ENCODE peak calls at places on chromosomes 16 and 17, in six cellular contexts. W, U, F, R, D and K are unnamed samples.

GRCh38 chr17:28575126-28575795 is 1.4 kb downstream of the ALDOC start:
- DNase-seq in F (no peak), D (no peak), U (no peak), R (no peak), W (no peak), K (no peak)

GRCh38 chr17:38783227-38783626 is 16.1 kb downstream of the PIP4K2B start:
- DNase-seq in U (no peak), F (no peak), D (no peak), R (no peak), W (no peak), K (no peak)

GRCh38 chr17:31745964-31746650 is 112.9 kb downstream of the COPRS start:
- DNase-seq in D (no peak), R (no peak), F (no peak), U (no peak), W (no peak), K (no peak)

GRCh38 chr16:48279199-48279598 is 31.9 kb upstream of the ABCC11 start:
- DNase-seq in F (no peak), U (no peak), W (no peak), R (no peak), D (no peak), K (no peak)

GRCh38 chr17:72460711-72461110 is 339.9 kb downstream of the SOX9 start:
- DNase-seq in D (no peak), W (no peak), U (no peak), R (no peak), F (no peak), K (no peak)

GRCh38 chr17:51362818-51363598 is 102.7 kb downstream of the UTP18 start:
- DNase-seq in U (no peak), D (no peak), F (no peak), R (no peak), W (no peak), K (no peak)

GRCh38 chr17:28521296-28522085 is 15.3 kb downstream of the FOXN1 start:
- DNase-seq in R (no peak), W (no peak), D (no peak), U (no peak), F (no peak), K (no peak)

GRCh38 chr17:43702636-43703035 is 40.9 kb upstream of the MEOX1 start:
- DNase-seq in W (no peak), U (no peak), R (peak), D (peak), F (no peak), K (peak)

GRCh38 chr17:75996665-75997590 is 3.7 kb upstream of the CDK3 start:
- DNase-seq in D (no peak), F (peak), U (peak), R (no peak), W (no peak), K (no peak)

GRCh38 chr16:81715358-81716196 is 63.5 kb upstream of the PLCG2 start:
- DNase-seq in W (no peak), F (no peak), D (peak), R (no peak), U (no peak), K (no peak)